ENCODE peak calls at places on chromosomes 16 and 17, in five cellular contexts. J is GM23338, M is A549, D is gastrocnemius medialis, S is heart right ventricle. K is an unnamed sample.
A peak's percentile ranks its signal among the peaks of the same experiment; 100 is the strongest.

GRCh38 chr17:62891659-62892058 is 74.4 kb upstream of the TANC2 start:
- DNase-seq in J (no peak), M (no peak), D (no peak), S (no peak), K (no peak)

GRCh38 chr17:81917565-81918332 is at the start of gene SIRT7:
- DNase-seq in J (peak; percentile 87), M (peak; percentile 83), D (peak; percentile 66), S (peak; percentile 84), K (no peak)

GRCh38 chr16:4290236-4290830 is 17.5 kb upstream of the TFAP4 start:
- DNase-seq in J (peak; percentile 60), M (peak; percentile 95), D (peak; percentile 79), S (no peak), K (no peak)

GRCh38 chr17:3954921-3955320 is 9.3 kb downstream of the ATP2A3 start:
- DNase-seq in J (no peak), M (no peak), D (no peak), S (no peak), K (no peak)

GRCh38 chr16:54927125-54928015 is 3.3 kb upstream of the IRX5 start:
- DNase-seq in J (no peak), M (no peak), D (no peak), S (no peak), K (no peak)

GRCh38 chr16:4550587-4550986 is 5.6 kb upstream of the C16orf96 start:
- DNase-seq in J (no peak), M (no peak), D (no peak), S (no peak), K (no peak)

GRCh38 chr17:77800832-77801231 is 157.7 kb upstream of the TNRC6C start:
- DNase-seq in J (no peak), M (no peak), D (no peak), S (no peak), K (no peak)

GRCh38 chr17:17205368-17206148 is 575 bp downstream of the PLD6 start:
- DNase-seq in J (peak; percentile 40), M (peak; percentile 65), D (peak; percentile 74), S (peak; percentile 63), K (peak; percentile 81)

GRCh38 chr16:66503030-66503429 is 46.9 kb downstream of the TK2 start:
- DNase-seq in J (no peak), M (no peak), D (peak; percentile 80), S (no peak), K (peak; percentile 57)

GRCh38 chr17:63039342-63039741 is 73.3 kb downstream of the TANC2 start:
- DNase-seq in J (no peak), M (peak; percentile 7), D (no peak), S (no peak), K (no peak)

GRCh38 chr16:72066747-72067146 is 3.7 kb downstream of the HPR start:
- DNase-seq in J (peak; percentile 77), M (peak; percentile 53), D (no peak), S (no peak), K (no peak)

GRCh38 chr16:53534206-53534605 is 31.2 kb upstream of the AKTIP start:
- DNase-seq in J (peak; percentile 45), M (no peak), D (no peak), S (no peak), K (no peak)

GRCh38 chr17:73359987-73360410 is 48.2 kb upstream of the CDC42EP4 start:
- DNase-seq in J (peak; percentile 91), M (no peak), D (peak; percentile 86), S (peak; percentile 64), K (peak; percentile 57)

GRCh38 chr16:86252596-86252995 is 257.7 kb upstream of the FOXF1 start:
- DNase-seq in J (peak; percentile 89), M (peak; percentile 35), D (no peak), S (no peak), K (no peak)

GRCh38 chr17:51721711-51722110 is 436.8 kb downstream of the CA10 start:
- DNase-seq in J (no peak), M (no peak), D (no peak), S (no peak), K (no peak)

GRCh38 chr16:51164167-51164566 is 13.1 kb upstream of the SALL1 start:
- DNase-seq in J (no peak), M (no peak), D (no peak), S (no peak), K (no peak)

GRCh38 chr17:63631626-63632025 is 9.4 kb downstream of the MAP3K3 start:
- DNase-seq in J (peak; percentile 19), M (no peak), D (no peak), S (no peak), K (no peak)

GRCh38 chr17:16529906-16530305 is 37.9 kb upstream of the LRRC75A start:
- DNase-seq in J (no peak), M (no peak), D (no peak), S (no peak), K (no peak)

GRCh38 chr17:81066072-81066471 is 31.1 kb downstream of the BAIAP2 start:
- DNase-seq in J (no peak), M (no peak), D (no peak), S (no peak), K (no peak)

GRCh38 chr17:65797809-65798208 is 236.4 kb upstream of the AXIN2 start:
- DNase-seq in J (peak; percentile 86), M (peak; percentile 26), D (no peak), S (no peak), K (no peak)

GRCh38 chr16:30605148-30605547 is 5.0 kb downstream of the ZNF689 start:
- DNase-seq in J (no peak), M (no peak), D (no peak), S (peak; percentile 25), K (no peak)

GRCh38 chr17:48502901-48503300 is 27.9 kb downstream of the HOXB1 start:
- DNase-seq in J (no peak), M (no peak), D (no peak), S (no peak), K (no peak)

GRCh38 chr16:10828851-10829331 is 10.3 kb upstream of the TVP23A start:
- DNase-seq in J (peak; percentile 30), M (no peak), D (peak; percentile 78), S (peak; percentile 96), K (peak; percentile 92)

GRCh38 chr16:17417740-17418139 is 53.0 kb downstream of the XYLT1 start:
- DNase-seq in J (no peak), M (no peak), D (no peak), S (no peak), K (no peak)

GRCh38 chr16:20901441-20902112 is 1.0 kb downstream of the LYRM1 start:
- DNase-seq in J (peak; percentile 56), M (peak; percentile 57), D (peak; percentile 45), S (peak; percentile 29), K (peak; percentile 84)

GRCh38 chr17:64732336-64733006 is 70.4 kb upstream of the SMURF2 start:
- DNase-seq in J (no peak), M (peak; percentile 67), D (no peak), S (peak; percentile 42), K (peak; percentile 58)

GRCh38 chr17:50200447-50201225 is 795 bp downstream of the COL1A1 start:
- DNase-seq in J (peak; percentile 95), M (peak; percentile 90), D (peak; percentile 79), S (peak; percentile 88), K (peak; percentile 95)

GRCh38 chr17:59378621-59379194 is 47.3 kb downstream of the YPEL2 start:
- DNase-seq in J (no peak), M (no peak), D (no peak), S (no peak), K (no peak)

GRCh38 chr17:40522250-40522960 is 21.0 kb upstream of the TNS4 start:
- DNase-seq in J (no peak), M (no peak), D (peak; percentile 14), S (no peak), K (peak; percentile 44)
- H3K27ac ChIP-seq in J (no peak overlapping the region), M (peak overlapping the region; percentile 99), D (peak overlapping the region; percentile 34), S (no peak overlapping the region), K (peak overlapping the region; percentile 94)

DNA sequence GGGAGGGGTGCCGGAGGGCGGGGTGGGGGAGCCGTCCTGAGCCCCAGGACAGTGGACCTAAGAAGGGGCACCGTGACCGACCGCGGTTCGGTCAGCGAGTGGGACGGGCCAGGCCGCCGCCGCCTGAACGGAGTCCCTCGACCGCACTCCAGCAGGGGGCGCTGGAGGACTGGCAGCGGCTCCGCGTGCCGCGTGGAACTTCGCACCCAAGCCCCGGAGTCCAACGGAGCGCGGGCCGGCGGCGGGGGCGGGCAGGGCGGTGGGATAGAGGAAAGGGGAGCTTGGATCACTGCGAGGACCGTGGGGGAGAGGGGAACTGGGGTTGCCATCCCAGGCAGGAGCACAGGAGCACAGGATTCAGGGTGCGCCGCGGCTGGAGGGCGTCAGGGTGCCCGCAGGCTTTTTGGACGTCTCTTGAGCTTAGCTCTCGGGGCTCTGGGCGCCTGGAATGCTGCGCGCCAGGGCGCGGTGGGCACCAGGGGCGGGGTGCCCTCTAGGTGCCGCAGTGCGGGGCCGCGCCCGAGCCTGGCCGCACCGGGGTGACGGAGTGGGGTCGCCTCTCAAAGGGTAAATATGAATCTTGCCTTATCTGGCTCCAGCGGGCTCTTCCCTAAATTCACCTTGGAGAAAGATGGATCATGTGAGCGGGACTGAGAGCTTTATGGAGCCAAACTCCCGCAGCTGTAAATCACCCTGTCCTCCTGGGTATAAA is 379 bp upstream of the OTOP2 start:
- DNase-seq in J (peak; percentile 66), M (peak; percentile 64), D (peak; percentile 24), S (peak; percentile 78), K (no peak)
- H3K4me3 ChIP-seq in J (peak overlapping the region; percentile 61), M (peak overlapping the region; percentile 46), D (peak overlapping the region; percentile 10), S (no peak overlapping the region), K (peak overlapping the region; percentile 50)

DNA sequence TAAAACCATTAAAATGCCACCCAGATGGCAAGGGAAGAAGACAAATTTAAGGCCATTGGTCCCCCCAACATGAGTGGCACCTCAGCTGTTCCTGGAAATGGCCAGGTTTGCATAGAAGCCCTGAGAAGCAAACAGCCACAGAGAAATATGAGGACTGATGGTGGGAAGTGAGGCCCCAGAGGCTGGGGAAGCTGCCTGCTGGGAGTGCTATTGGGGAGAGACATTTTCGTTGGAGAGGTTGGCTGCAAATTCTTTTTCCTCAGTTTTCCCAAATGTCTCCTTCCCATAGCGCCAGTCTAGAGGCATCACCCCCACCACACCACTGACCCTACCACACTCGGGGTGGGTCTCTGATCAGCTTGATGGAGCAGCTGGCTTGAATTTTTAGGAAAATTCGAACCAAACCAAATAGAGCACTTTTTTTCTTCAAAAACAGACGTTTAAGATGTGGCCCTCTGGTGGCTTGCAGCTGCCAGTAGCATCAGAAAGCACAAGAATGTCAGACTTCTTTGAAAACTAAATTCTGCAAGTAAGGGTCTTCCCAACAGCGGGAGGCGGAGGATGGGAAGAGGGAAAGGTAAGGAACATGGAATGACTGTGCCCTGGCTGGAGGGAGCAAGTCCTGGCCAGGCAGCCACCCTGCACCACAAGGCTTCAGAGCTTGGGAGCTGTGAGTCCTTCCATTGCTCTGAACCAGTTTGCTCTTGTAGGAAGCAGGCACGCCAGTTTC is 13.2 kb upstream of the SLC12A3 start:
- DNase-seq in J (peak; percentile 82), M (peak; percentile 44), D (no peak), S (no peak), K (no peak)
- TF ChIP-seq CTCF in J (peak; percentile 57), M (peak; percentile 41), D (no peak), S (no peak), K (peak; percentile 12)

GRCh38 chr16:78118469-78119025 is 19.1 kb downstream of the WWOX start:
- DNase-seq in J (no peak), M (no peak), D (no peak), S (no peak), K (no peak)
- H3K27ac ChIP-seq in J (no peak overlapping the region), M (no peak overlapping the region), D (no peak overlapping the region), S (no peak overlapping the region), K (no peak overlapping the region)